ENCODE peak calls at places on chromosomes 13 and 19, in six cellular contexts. X is AG04450, Y is kidney, T is esophagus squamous epithelium, A is K562, U is ascending aorta. R is an unnamed sample.

GRCh38 chr19:15550847-15551182 is 42.5 kb downstream of the CYP4F22 start:
- DNase-seq in U (no peak), T (no peak), A (no peak), Y (no peak), X (no peak), R (no peak)

GRCh38 chr19:10543420-10544241 is at the start of gene ATG4D:
- DNase-seq in T (no peak), Y (peak; percentile 94), X (no peak), U (no peak), A (peak; percentile 99), R (peak; percentile 44)

GRCh38 chr19:13983213-13983889 is 22.8 kb downstream of the RFX1 start:
- DNase-seq in A (no peak), U (no peak), T (no peak), X (no peak), Y (peak; percentile 80), R (no peak)

GRCh38 chr19:8311461-8312260 is 3.5 kb upstream of the CD320 start:
- DNase-seq in U (no peak), T (no peak), Y (peak; percentile 46), A (peak; percentile 2), X (no peak), R (no peak)

GRCh38 chr19:5672708-5673459 is 7.4 kb downstream of the MICOS13 start:
- DNase-seq in T (no peak), A (no peak), Y (no peak), U (no peak), X (no peak), R (no peak)

GRCh38 chr19:41174297-41174928 is 18.6 kb upstream of the CYP2S1 start:
- DNase-seq in A (no peak), X (no peak), T (no peak), U (no peak), Y (no peak), R (no peak)

GRCh38 chr19:35379992-35380391 is 9.1 kb downstream of the GPR42 start:
- DNase-seq in A (no peak), T (no peak), Y (no peak), U (no peak), X (no peak), R (no peak)

GRCh38 chr13:77383097-77383496 is 56.2 kb upstream of the MYCBP2 start:
- DNase-seq in U (no peak), A (no peak), Y (no peak), X (no peak), T (no peak), R (no peak)

GRCh38 chr13:59734393-59734792 is 429.3 kb downstream of the DIAPH3 start:
- DNase-seq in U (no peak), T (no peak), A (no peak), Y (no peak), X (no peak), R (no peak)

GRCh38 chr19:56837892-56838679 is 2.4 kb downstream of the PEG3 start:
- DNase-seq in X (no peak), U (peak; percentile 46), Y (peak; percentile 91), A (no peak), T (no peak), R (peak; percentile 67)

GRCh38 chr19:53037101-53038097 is 7.1 kb upstream of the ERVV-2 start:
- DNase-seq in X (no peak), A (peak; percentile 47), T (no peak), U (no peak), Y (peak; percentile 80), R (peak; percentile 67)

GRCh38 chr13:19845758-19846157 is 17.7 kb downstream of the ZMYM5 start:
- DNase-seq in A (peak; percentile 35), Y (no peak), U (no peak), X (peak; percentile 96), T (no peak), R (no peak)

GRCh38 chr13:51768976-51769375 is 35.0 kb downstream of the DHRS12 start:
- DNase-seq in T (no peak), A (no peak), X (no peak), Y (peak; percentile 67), U (no peak), R (no peak)

GRCh38 chr19:1361601-1362384 is 21.9 kb upstream of the NDUFS7 start:
- DNase-seq in T (no peak), U (no peak), A (no peak), Y (no peak), X (no peak), R (no peak)

DNA sequence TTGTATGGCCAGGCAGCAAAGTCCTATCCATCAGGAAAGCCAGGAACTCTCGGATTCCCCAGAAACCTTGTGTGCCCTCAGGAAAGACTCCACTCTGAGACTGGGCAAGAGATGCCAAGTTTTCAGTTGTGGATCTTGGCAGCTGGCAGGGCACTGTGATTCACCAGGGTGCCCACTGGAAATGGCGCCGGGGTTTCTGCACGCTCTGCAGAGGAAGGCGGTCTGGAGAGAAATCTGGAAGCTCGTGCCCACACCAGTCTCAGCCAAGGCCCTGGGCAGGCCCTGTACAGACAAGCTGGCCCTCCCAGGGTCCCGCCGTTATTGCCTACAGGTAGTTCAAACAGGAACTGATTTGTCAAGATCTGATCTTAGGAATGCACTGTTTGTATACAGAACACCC is 4.9 kb downstream of the NAPA start:
- DNase-seq in U (no peak), T (no peak), A (no peak), X (no peak), Y (no peak), R (peak; percentile 18)
- H3K27ac ChIP-seq in U (peak overlapping the region; percentile 60), T (peak overlapping the region; percentile 99), A (no peak overlapping the region), X (no peak overlapping the region), Y (peak overlapping the region; percentile 62), R (peak overlapping the region; percentile 54)

GRCh38 chr19:17538684-17539287 is 16.7 kb upstream of the COLGALT1 start:
- DNase-seq in X (no peak), A (no peak), T (no peak), Y (peak; percentile 52), U (no peak), R (no peak)
- H3K27ac ChIP-seq in X (no peak overlapping the region), A (no peak overlapping the region), T (peak overlapping the region; percentile 71), Y (no peak overlapping the region), U (no peak overlapping the region), R (no peak overlapping the region)

GRCh38 chr19:54107876-54108490 is 5.3 kb downstream of the NDUFA3 start:
- DNase-seq in A (no peak), U (no peak), Y (peak; percentile 61), X (no peak), T (no peak), R (no peak)
- H3K27ac ChIP-seq in A (no peak overlapping the region), U (no peak overlapping the region), Y (no peak overlapping the region), X (no peak overlapping the region), T (no peak overlapping the region), R (no peak overlapping the region)

GRCh38 chr19:3670258-3670795 is 29.9 kb downstream of the PIP5K1C start:
- DNase-seq in U (peak; percentile 83), T (no peak), X (peak; percentile 73), Y (peak; percentile 90), A (peak; percentile 87), R (no peak)
- H3K27ac ChIP-seq in U (peak overlapping the region; percentile 99), T (peak overlapping the region; percentile 94), X (peak overlapping the region; percentile 90), Y (peak overlapping the region; percentile 95), A (peak overlapping the region; percentile 96), R (peak overlapping the region; percentile 68)

DNA sequence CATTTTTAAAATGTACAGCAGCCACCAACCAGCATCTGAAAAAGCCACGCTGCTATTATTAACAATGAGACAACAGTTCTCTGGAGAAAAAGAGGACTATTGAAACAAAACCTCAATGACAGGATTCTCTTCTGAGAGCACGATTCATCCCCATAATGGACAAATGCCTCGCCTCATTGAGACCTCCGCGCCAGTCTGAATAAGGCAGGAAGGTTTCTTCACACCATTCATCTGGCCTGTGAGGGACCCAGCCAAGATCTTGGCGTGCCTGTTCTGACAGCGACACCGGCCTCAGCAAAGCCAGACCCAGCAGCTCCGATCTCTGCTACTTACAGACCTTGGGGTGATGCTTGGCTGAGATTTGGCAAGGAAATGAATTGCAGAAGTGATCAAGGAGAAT is 14.8 kb downstream of the SMIM7 start:
- DNase-seq in T (no peak), A (no peak), X (no peak), Y (no peak), U (no peak), R (peak; percentile 9)
- H3K27ac ChIP-seq in T (no peak overlapping the region), A (no peak overlapping the region), X (no peak overlapping the region), Y (no peak overlapping the region), U (no peak overlapping the region), R (peak overlapping the region; percentile 44)

GRCh38 chr19:50196322-50196932 is 7.0 kb upstream of the MYH14 start:
- DNase-seq in A (no peak), X (no peak), U (no peak), T (no peak), Y (no peak), R (no peak)

GRCh38 chr19:50197348-50197747 is 6.1 kb upstream of the MYH14 start:
- DNase-seq in A (no peak), X (no peak), T (no peak), U (no peak), Y (no peak), R (no peak)

GRCh38 chr19:50198431-50199253 is 4.8 kb upstream of the MYH14 start:
- DNase-seq in Y (no peak), T (no peak), A (no peak), X (no peak), U (no peak), R (no peak)

GRCh38 chr19:50202399-50202798 is 1.0 kb upstream of the MYH14 start:
- DNase-seq in U (no peak), Y (no peak), A (no peak), X (no peak), T (no peak), R (no peak)

DNA sequence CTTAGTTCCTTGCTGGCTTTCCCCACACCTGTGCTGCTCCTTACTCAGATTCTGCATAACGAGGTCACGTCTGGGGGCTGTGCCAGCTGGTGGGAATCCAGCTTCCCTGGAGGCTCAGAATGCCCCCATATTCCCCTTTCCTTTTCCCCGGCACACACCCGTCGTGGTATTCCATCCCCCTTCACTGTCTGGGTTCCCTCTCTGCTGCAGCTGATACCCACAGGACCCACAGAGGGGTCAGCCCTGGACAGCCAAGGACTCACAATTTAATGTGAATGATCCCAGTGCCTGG is 4.2 kb upstream of the MYH14 start:
- DNase-seq in A (no peak), U (no peak), Y (no peak), T (no peak), X (no peak), R (no peak)
- H3K27ac ChIP-seq in A (no peak overlapping the region), U (no peak overlapping the region), Y (peak overlapping the region; percentile 30), T (no peak overlapping the region), X (no peak overlapping the region), R (no peak overlapping the region)

R was measured in caudate nucleus.